ENCODE peak calls at places on chromosome 1, in four cellular contexts. R, A, S and I are unnamed samples.

GRCh38 chr1:47188901-47189785 is 693 bp downstream of the PDZK1IP1 start:
- DNase-seq in R (no peak), S (no peak), A (peak; percentile 33), I (no peak)

GRCh38 chr1:213122514-213122929 is 71.5 kb downstream of the RPS6KC1 start:
- DNase-seq in S (peak; percentile 73), A (no peak), R (peak; percentile 45), I (no peak)

GRCh38 chr1:53371121-53371666 is 43.3 kb upstream of the LRP8 start:
- DNase-seq in S (no peak), R (no peak), A (peak; percentile 36), I (no peak)

GRCh38 chr1:212124891-212125582 is 89.5 kb downstream of the DTL start:
- DNase-seq in A (no peak), S (no peak), R (no peak), I (peak; percentile 20)

GRCh38 chr1:71210746-71211145 is 129.9 kb upstream of the ZRANB2 start:
- DNase-seq in R (no peak), A (no peak), S (no peak), I (no peak)

GRCh38 chr1:115771847-115772457 is 3.4 kb upstream of the CASQ2 start:
- DNase-seq in A (peak; percentile 59), S (peak; percentile 84), R (peak; percentile 78), I (peak; percentile 96)

GRCh38 chr1:82486969-82487368 is 686.2 kb downstream of the ADGRL2 start:
- DNase-seq in R (no peak), S (no peak), A (no peak), I (no peak)

GRCh38 chr1:24909388-24909898 is 20.6 kb downstream of the RUNX3 start:
- DNase-seq in R (peak; percentile 82), A (no peak), S (peak; percentile 53), I (no peak)

GRCh38 chr1:178052650-178053461 is 41.0 kb upstream of the RASAL2 start:
- DNase-seq in S (no peak), R (no peak), A (no peak), I (peak; percentile 13)

GRCh38 chr1:193654951-193655705 is 468.7 kb upstream of the B3GALT2 start:
- DNase-seq in S (no peak), A (no peak), R (no peak), I (no peak)

GRCh38 chr1:25022361-25023189 is 92.5 kb upstream of the RUNX3 start:
- DNase-seq in S (peak; percentile 67), R (peak; percentile 99), A (peak; percentile 94), I (peak; percentile 78)

DNA sequence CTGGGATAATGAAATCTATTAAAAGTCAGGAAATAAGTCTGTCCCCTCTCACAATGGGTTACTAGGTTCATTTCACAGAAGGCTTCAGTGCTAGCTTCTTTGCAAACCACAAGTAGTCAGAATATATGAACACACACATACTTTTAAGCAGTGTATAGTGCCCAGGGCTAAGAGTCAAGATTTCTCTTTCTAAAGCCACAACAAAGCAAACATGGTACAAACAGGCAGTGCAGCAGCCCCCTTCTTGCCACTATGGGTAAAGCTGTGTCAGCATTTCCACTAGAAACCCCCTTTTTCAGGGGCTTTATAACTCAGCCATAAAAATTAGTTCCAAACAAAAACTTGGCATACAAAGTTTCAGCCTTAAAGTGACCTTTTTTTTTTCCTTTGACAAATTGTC is 315.4 kb downstream of the LMO4 start:
- DNase-seq in R (no peak), A (no peak), S (no peak), I (no peak)
- H3K27ac ChIP-seq in R (no peak overlapping the region), A (no peak overlapping the region), S (peak overlapping the region; percentile 91), I (no peak overlapping the region)

GRCh38 chr1:30795026-30795425 is 37.5 kb upstream of the LAPTM5 start:
- DNase-seq in A (no peak), R (no peak), S (no peak), I (no peak)

GRCh38 chr1:30798954-30799491 is 41.4 kb upstream of the LAPTM5 start:
- DNase-seq in R (no peak), A (no peak), S (no peak), I (no peak)

GRCh38 chr1:30801826-30802198 is 44.2 kb upstream of the LAPTM5 start:
- DNase-seq in A (peak; percentile 83), R (peak; percentile 53), S (peak; percentile 84), I (peak; percentile 87)

GRCh38 chr1:30794260-30794659 is 36.7 kb upstream of the LAPTM5 start:
- DNase-seq in A (no peak), S (no peak), R (no peak), I (no peak)

DNA sequence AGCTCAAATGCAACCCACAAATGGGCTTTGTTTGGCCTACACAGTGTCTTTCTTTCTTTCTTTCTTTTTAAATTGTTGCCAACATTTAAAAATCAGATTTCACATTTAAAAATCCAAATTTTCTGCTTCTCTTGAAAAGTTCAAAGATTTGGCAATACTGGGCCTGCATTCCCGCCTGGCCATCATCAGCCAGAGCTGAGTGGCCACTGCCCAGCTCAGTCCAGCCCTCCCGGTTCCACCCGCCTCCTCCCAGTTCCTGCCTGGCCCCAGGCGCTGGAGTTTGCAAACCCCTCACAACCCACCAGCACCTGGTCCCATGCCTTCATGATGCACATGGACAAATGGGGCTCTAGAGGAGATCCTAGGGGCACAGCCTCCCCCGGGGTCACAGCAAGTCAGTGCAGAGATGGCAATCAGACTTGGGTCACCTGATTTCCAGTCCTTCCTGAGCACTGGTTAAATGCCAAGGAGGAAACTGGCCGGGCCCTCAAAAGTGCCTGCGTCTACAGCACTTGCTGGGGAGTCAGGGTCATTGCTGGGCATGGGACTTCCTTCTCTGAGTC is 40.9 kb upstream of the LAPTM5 start:
- DNase-seq in R (no peak), S (no peak), A (no peak), I (peak; percentile 43)
- H3K27ac ChIP-seq in R (no peak overlapping the region), S (no peak overlapping the region), A (no peak overlapping the region), I (no peak overlapping the region)

GRCh38 chr1:27150183-27150582 is 4.7 kb downstream of the SLC9A1 start:
- DNase-seq in A (no peak), R (no peak), S (no peak), I (no peak)
- H3K27ac ChIP-seq in A (no peak overlapping the region), R (no peak overlapping the region), S (no peak overlapping the region), I (no peak overlapping the region)

DNA sequence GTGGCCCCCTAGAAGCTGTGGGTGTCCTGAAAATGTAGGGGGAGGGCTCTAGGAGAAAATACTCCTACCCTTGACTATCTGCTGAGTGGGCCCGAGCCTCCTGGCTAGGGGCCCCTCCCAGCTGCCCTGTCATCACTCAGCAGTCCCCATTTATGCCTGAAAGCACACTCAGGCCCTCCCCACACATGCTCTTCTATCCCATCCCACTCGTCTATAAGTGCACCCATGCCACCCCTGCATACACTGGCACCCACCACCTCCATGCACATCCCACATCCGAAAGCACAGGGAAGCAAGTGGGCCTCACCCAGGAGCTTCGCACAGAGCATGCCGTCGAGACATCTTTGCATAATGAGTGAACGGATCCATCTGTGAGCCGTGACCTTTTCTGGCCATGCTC is 80.4 kb upstream of the POU3F1 start:
- DNase-seq in A (no peak), R (no peak), S (no peak), I (no peak)
- H3K27ac ChIP-seq in A (no peak overlapping the region), R (no peak overlapping the region), S (no peak overlapping the region), I (no peak overlapping the region)

DNA sequence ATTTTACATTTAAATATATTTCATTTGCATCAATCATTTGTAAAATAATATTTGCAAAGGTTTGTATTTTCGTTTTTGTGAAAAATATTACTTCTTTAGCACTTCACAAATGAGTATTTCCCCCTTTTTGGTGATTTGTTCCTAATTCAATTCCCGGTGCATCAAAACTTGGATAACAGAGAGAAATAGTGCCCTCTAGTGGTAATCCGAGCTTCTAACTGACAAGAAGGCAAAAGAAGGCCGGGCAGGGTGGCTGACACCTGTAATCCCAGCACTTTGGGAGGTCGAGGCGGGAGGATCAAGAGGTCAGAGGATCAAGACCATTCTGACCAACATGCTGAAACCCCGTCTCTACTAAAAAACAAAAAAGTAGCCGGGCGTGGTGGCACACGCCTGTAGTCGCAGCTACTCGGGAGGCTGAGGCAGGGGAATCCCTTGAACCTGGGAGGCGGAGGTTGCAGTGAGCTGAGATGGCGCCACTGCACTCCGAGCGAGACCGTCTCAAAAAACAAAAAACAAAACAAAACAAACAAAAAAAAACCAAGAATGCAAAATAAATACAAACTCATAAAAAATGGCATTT is 137.7 kb downstream of the COL11A1 start:
- DNase-seq in S (peak; percentile 77), R (peak; percentile 53), A (peak; percentile 44), I (peak; percentile 27)
- H3K27ac ChIP-seq in S (no peak overlapping the region), R (no peak overlapping the region), A (no peak overlapping the region), I (no peak overlapping the region)

GRCh38 chr1:48471603-48472576 is at the start of gene SPATA6:
- DNase-seq in S (peak; percentile 98), A (peak; percentile 94), R (peak; percentile 91), I (peak; percentile 94)
- H3K27ac ChIP-seq in S (peak within 1 kb of the TSS; percentile 53), A (no peak within 1 kb of the TSS), R (peak within 1 kb of the TSS; percentile 60), I (no peak within 1 kb of the TSS)

GRCh38 chr1:43586136-43586726 is 55.5 kb downstream of the PTPRF start:
- DNase-seq in S (no peak), A (no peak), R (no peak), I (no peak)
- H3K27ac ChIP-seq in S (no peak overlapping the region), A (no peak overlapping the region), R (no peak overlapping the region), I (no peak overlapping the region)

DNA sequence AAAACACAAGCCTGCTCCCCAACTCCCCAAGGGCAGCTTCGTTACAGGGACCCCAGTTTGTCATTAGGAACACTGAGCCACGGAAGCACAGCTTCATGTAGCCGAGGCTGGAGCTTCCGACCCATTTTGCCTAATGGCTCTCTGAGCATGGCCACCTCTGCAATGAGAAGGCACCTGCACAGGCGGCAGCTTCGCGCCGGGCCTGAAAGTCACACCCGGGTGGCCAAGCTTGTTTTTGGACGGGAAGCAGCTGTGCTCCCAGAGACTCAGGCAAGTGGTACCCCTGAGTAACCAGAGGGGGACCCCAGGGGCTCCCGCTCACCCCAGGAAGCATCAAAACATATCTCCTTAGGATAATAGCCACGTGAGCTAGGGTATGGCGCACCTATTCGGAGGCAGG is 80.9 kb downstream of the SLC66A1 start:
- DNase-seq in A (no peak), R (no peak), S (no peak), I (no peak)
- H3K27ac ChIP-seq in A (no peak overlapping the region), R (no peak overlapping the region), S (no peak overlapping the region), I (no peak overlapping the region)

DNA sequence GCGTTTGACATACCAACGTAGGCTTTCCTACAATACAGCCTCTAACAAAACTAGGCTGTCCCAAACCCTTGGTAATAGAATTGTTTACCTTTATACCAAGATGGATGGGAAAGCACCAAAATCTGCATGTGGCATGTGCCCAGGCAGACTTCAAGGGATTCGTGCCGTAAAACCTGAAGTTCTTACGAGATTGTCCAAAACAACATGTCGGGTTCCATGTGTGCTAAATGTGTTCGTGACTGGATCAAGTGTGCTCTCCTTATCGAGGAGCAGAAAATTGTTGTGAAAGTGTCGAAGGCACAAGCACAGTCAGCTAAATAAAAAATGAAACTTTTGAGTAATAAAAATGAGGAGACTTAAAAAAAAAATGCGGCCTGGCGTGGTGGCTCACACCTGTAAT is 5.1 kb downstream of the RPS27 start:
- DNase-seq in R (no peak), A (no peak), S (no peak), I (no peak)
- H3K27ac ChIP-seq in R (no peak overlapping the region), A (no peak overlapping the region), S (no peak overlapping the region), I (no peak overlapping the region)